ENCODE peak calls at places on chromosome 21, in ten cellular contexts. H is MV-4-11; I is cardiac muscle cell; L is upper lobe of right lung; W is EH; Y is T-helper 17 cell; P is ecto neural progenitor cell; B is RCC 7860; Q is activated T-helper 1 cell treated with anti-CD3 and anti-CD28 coated beads, Interleukin-12 subunit alpha, Interleukin-12 subunit beta, Interleukin-2, Interleukin-4 antibody, amounts not matched to agents 30 ng/mL and 10 ng/mL and 1 ng/mL, durations not matched to agents 14 hours and 24 hours and 36 hours; X is HFFc6. A is an unnamed sample.

GRCh38 chr21:45892156-45892919 is 89.2 kb upstream of the COL6A1 start:
- DNase-seq in H (peak), I (no peak), L (no peak), W (no peak), Y (no peak), P (no peak), B (no peak), Q (no peak), X (no peak), A (peak)

GRCh38 chr21:16534408-16535099 is 804.8 kb downstream of the USP25 start:
- DNase-seq in H (no peak), I (peak), L (no peak), W (peak), Y (no peak), P (no peak), B (no peak), Q (no peak), X (peak), A (no peak)

GRCh38 chr21:42384184-42384583 is 11.7 kb downstream of the TMPRSS3 start:
- DNase-seq in H (no peak), I (no peak), L (no peak), W (no peak), Y (no peak), P (no peak), B (no peak), Q (no peak), X (no peak), A (no peak)

GRCh38 chr21:44800971-44801467 is 601 bp downstream of the UBE2G2 start:
- DNase-seq in H (peak), I (peak), L (no peak), W (peak), Y (no peak), P (no peak), B (peak), Q (no peak), X (peak), A (no peak)

GRCh38 chr21:40507978-40508377 is 339.0 kb downstream of the DSCAM start:
- DNase-seq in H (no peak), I (no peak), L (no peak), W (peak), Y (no peak), P (no peak), B (peak), Q (no peak), X (peak), A (no peak)

GRCh38 chr21:32393677-32394001 is 827 bp upstream of the URB1 start:
- DNase-seq in H (peak), I (no peak), L (no peak), W (no peak), Y (no peak), P (no peak), B (no peak), Q (no peak), X (no peak), A (no peak)

GRCh38 chr21:36917487-36918158 is 48.8 kb downstream of the HLCS start:
- DNase-seq in H (no peak), I (peak), L (no peak), W (peak), Y (no peak), P (no peak), B (no peak), Q (no peak), X (no peak), A (no peak)

GRCh38 chr21:45537746-45538291 is 4.4 kb downstream of the SLC19A1 start:
- DNase-seq in H (no peak), I (no peak), L (peak), W (no peak), Y (peak), P (peak), B (no peak), Q (no peak), X (no peak), A (no peak)

GRCh38 chr21:42833439-42833815 is 45.9 kb downstream of the WDR4 start:
- DNase-seq in H (peak), I (no peak), L (peak), W (peak), Y (no peak), P (no peak), B (peak), Q (peak), X (no peak), A (peak)

GRCh38 chr21:45258476-45258875 is 29.2 kb downstream of the POFUT2 start:
- DNase-seq in H (no peak), I (no peak), L (peak), W (peak), Y (no peak), P (peak), B (no peak), Q (no peak), X (no peak), A (no peak)

GRCh38 chr21:34227386-34227852 is 136.4 kb upstream of the KCNE2 start:
- DNase-seq in H (no peak), I (peak), L (no peak), W (peak), Y (no peak), P (no peak), B (no peak), Q (no peak), X (no peak), A (no peak)

GRCh38 chr21:42059141-42059540 is 12.0 kb upstream of the UMODL1 start:
- DNase-seq in H (no peak), I (no peak), L (peak), W (no peak), Y (no peak), P (no peak), B (no peak), Q (no peak), X (no peak), A (no peak)